ENCODE peak calls at places on chromosome 7, in five cellular contexts. A, M, Q, S and X are unnamed samples.
A peak's percentile ranks its signal among the peaks of the same experiment; 100 is the strongest.

GRCh38 chr7:149497467-149498261 is at the start of gene ZNF746:
- DNase-seq in A (peak; percentile 92), M (peak; percentile 76), S (peak; percentile 85), Q (peak; percentile 98), X (peak; percentile 48)

GRCh38 chr7:106870983-106871410 is 5.9 kb downstream of the PIK3CG start:
- DNase-seq in Q (no peak), A (no peak), S (no peak), M (peak; percentile 49), X (no peak)

GRCh38 chr7:55343860-55344606 is 21.1 kb upstream of the LANCL2 start:
- DNase-seq in S (no peak), Q (no peak), M (no peak), A (no peak), X (no peak)

GRCh38 chr7:39890411-39890810 is 59.6 kb upstream of the CDK13 start:
- DNase-seq in S (no peak), M (no peak), A (no peak), Q (no peak), X (no peak)

GRCh38 chr7:152076324-152076821 is 50.9 kb downstream of the GALNT11 start:
- DNase-seq in A (no peak), S (no peak), Q (no peak), M (no peak), X (no peak)

GRCh38 chr7:117011419-117012260 is 58.3 kb downstream of the ST7 start:
- DNase-seq in A (no peak), Q (no peak), M (no peak), S (no peak), X (no peak)

GRCh38 chr7:26013551-26014083 is 138.4 kb upstream of the NFE2L3 start:
- DNase-seq in A (no peak), M (no peak), S (no peak), Q (no peak), X (no peak)

GRCh38 chr7:2604608-2605174 is 27.1 kb upstream of the TTYH3 start:
- DNase-seq in M (no peak), Q (no peak), A (no peak), S (peak; percentile 81), X (no peak)

GRCh38 chr7:129569811-129570215 is 41.7 kb upstream of the NRF1 start:
- DNase-seq in A (no peak), M (peak; percentile 85), S (no peak), Q (no peak), X (peak; percentile 79)

GRCh38 chr7:12757443-12757842 is 70.0 kb downstream of the ARL4A start:
- DNase-seq in A (no peak), S (no peak), Q (no peak), M (peak; percentile 91), X (peak; percentile 12)

GRCh38 chr7:45579386-45579785 is 5.2 kb downstream of the ADCY1 start:
- DNase-seq in M (no peak), A (no peak), S (no peak), Q (peak; percentile 57), X (no peak)

GRCh38 chr7:120091807-120092206 is 181.2 kb upstream of the KCND2 start:
- DNase-seq in A (no peak), M (no peak), S (no peak), Q (no peak), X (no peak)

GRCh38 chr7:147014596-147014995 is 898.0 kb downstream of the CNTNAP2 start:
- DNase-seq in S (no peak), Q (no peak), A (no peak), M (no peak), X (no peak)

GRCh38 chr7:27295236-27295635 is 52.6 kb downstream of the EVX1 start:
- DNase-seq in M (no peak), Q (no peak), S (no peak), A (no peak), X (no peak)

GRCh38 chr7:333399-333776 is 43.4 kb downstream of the FOXL3 start:
- DNase-seq in A (no peak), S (peak; percentile 84), Q (no peak), M (no peak), X (peak; percentile 43)

GRCh38 chr7:40658731-40659130 is 523.9 kb downstream of the SUGCT start:
- DNase-seq in Q (no peak), A (no peak), S (no peak), M (peak; percentile 57), X (no peak)

GRCh38 chr7:111763221-111763791 is 201.0 kb upstream of the IMMP2L start:
- DNase-seq in A (no peak), Q (no peak), S (no peak), M (peak; percentile 71), X (no peak)

GRCh38 chr7:40506158-40506557 is 371.4 kb downstream of the SUGCT start:
- DNase-seq in M (no peak), S (no peak), A (no peak), Q (no peak), X (no peak)

DNA sequence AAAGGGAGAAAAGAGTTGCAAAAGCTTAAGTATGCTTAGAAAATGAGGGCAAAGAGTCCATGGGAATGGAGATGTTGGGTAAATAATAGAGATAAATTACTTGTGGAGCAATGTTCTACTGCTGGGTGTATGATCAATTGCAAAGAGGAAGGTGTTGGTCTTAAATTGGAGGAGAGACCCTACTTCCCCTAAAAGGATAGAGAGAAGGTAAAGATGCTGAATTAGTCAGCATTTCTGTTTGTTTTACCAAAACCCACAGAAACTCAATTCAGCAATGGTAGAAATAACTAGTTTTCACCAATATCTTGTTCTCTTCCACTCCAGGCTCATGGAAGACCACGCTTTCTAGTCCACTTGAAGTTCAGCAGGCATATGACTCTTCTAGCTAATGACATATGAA is 32.1 kb downstream of the ASB4 start:
- DNase-seq in A (no peak), M (no peak), S (no peak), Q (no peak), X (no peak)
- H3K36me3 ChIP-seq in A (no peaks in the 10 kb centered on the region), M (no peaks in the 10 kb centered on the region), S (no peaks in the 10 kb centered on the region), Q (no peaks in the 10 kb centered on the region), X (no peaks in the 10 kb centered on the region)

GRCh38 chr7:157690058-157690832 is 353.4 kb downstream of the DNAJB6 start:
- DNase-seq in A (peak; percentile 12), S (no peak), Q (peak; percentile 59), M (no peak), X (peak; percentile 40)

GRCh38 chr7:157690833-157691382 is 354.1 kb downstream of the DNAJB6 start:
- DNase-seq in Q (peak; percentile 59), A (peak; percentile 19), M (no peak), S (peak; percentile 52), X (peak; percentile 48)

GRCh38 chr7:157687845-157688244 is 351.0 kb downstream of the DNAJB6 start:
- DNase-seq in S (no peak), Q (no peak), A (no peak), M (no peak), X (no peak)

GRCh38 chr7:157688439-157689268 is 351.9 kb downstream of the DNAJB6 start:
- DNase-seq in Q (peak; percentile 64), S (no peak), A (no peak), M (no peak), X (peak; percentile 35)

DNA sequence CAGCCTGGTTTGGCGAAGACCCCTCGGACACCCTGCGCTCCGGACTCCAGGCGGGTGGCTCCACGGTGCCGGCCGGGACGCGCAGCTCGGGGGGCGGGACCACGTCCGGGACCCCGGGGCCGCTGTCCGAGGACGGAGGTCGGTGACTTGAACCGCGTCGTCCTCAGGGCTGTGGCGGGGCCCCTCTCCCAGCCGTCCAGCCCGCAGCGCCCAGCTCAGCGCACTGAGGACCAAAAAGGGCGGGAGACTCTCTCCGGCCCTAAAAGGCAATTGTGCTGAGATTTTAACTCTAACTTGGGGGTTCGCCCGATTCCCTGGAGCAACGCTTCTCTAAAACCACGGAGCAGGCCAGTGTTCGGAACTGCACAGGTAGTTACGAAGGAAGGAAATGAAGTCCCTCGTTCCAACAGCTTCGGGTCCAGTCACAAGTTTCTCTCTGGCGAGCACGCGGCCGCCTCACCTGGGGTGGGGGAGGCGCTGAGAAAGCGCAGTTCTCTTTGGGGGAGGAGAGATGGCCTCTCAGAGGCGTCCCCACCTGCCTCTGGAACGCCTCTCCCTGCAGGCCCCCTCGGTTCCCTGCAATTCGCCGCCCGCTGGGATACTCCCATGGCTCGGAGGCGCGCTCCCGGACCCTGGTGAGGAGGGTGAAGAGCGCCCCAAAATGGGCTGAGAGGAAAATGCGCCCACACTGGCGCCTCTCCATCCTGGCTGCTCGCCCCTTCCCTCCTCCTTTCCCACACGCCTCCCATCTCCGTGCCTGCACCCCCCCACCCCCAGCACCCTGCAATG is 352.7 kb downstream of the DNAJB6 start:
- DNase-seq in S (no peak), M (no peak), A (no peak), Q (peak; percentile 67), X (peak; percentile 28)
- H3K9me3 ChIP-seq in S (no peaks in the 10 kb centered on the region), M (no peaks in the 10 kb centered on the region), A (no peaks in the 10 kb centered on the region), Q (no peaks in the 10 kb centered on the region), X (peaks cover 4% of the 10 kb centered on the region)

GRCh38 chr7:48101352-48101751 is 12.3 kb downstream of the UPP1 start:
- DNase-seq in S (no peak), A (no peak), Q (no peak), M (no peak), X (no peak)
- H3K36me3 ChIP-seq in S (no peaks in the 10 kb centered on the region), A (peaks cover 12% of the 10 kb centered on the region), Q (peaks cover 84% of the 10 kb centered on the region), M (peaks cover 36% of the 10 kb centered on the region), X (peaks cover 99% of the 10 kb centered on the region)

GRCh38 chr7:36961691-36962090 is 237.4 kb upstream of the AOAH start:
- DNase-seq in M (no peak), S (no peak), Q (no peak), A (no peak), X (no peak)

GRCh38 chr7:36958094-36958718 is 233.9 kb upstream of the AOAH start:
- DNase-seq in S (no peak), Q (no peak), A (no peak), M (no peak), X (no peak)

GRCh38 chr7:36962367-36962766 is 238.1 kb upstream of the AOAH start:
- DNase-seq in M (no peak), A (no peak), S (no peak), Q (no peak), X (no peak)

GRCh38 chr7:36960105-36960504 is 235.8 kb upstream of the AOAH start:
- DNase-seq in M (no peak), S (no peak), A (no peak), Q (no peak), X (no peak)

GRCh38 chr7:36961097-36961496 is 236.8 kb upstream of the AOAH start:
- DNase-seq in A (no peak), Q (no peak), S (no peak), M (no peak), X (no peak)
- H3K9me3 ChIP-seq in A (no peaks in the 10 kb centered on the region), Q (no peaks in the 10 kb centered on the region), S (no peaks in the 10 kb centered on the region), M (no peaks in the 10 kb centered on the region), X (no peaks in the 10 kb centered on the region)

GRCh38 chr7:42400961-42401360 is 164.0 kb upstream of the GLI3 start:
- DNase-seq in M (no peak), S (no peak), Q (no peak), A (no peak), X (no peak)
- H3K36me3 ChIP-seq in M (no peaks in the 10 kb centered on the region), S (no peaks in the 10 kb centered on the region), Q (no peaks in the 10 kb centered on the region), A (no peaks in the 10 kb centered on the region), X (no peaks in the 10 kb centered on the region)

DNA sequence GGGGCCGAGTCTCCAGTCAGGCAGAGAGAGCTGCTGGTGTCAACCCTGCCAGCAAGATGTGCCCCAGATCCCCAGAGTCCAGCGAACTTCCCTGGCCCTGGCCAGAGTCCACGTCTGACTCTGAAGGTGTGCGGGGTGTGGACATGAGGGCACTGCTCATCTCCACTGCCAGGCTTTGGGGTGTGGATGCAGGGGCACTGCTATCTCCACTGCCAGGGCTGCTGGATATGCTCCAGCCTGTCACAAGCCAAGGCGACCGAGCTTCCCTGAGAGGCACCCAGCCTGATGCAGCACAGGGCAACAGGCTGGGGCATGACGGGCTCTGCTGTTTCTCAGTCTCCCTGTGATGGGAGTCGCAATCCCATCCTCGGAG is 596.8 kb downstream of the PTPRN2 start:
- DNase-seq in Q (peak; percentile 55), A (no peak), M (no peak), S (no peak), X (no peak)
- H3K9me3 ChIP-seq in Q (peaks cover 5% of the 10 kb centered on the region), A (peaks cover 2% of the 10 kb centered on the region), M (peaks cover 62% of the 10 kb centered on the region), S (peaks cover 4% of the 10 kb centered on the region), X (peaks cover 20% of the 10 kb centered on the region)